ENCODE peak calls at places on chromosomes 13 and 19, in seven cellular contexts. One of them, this sample, is unnamed.

GRCh38 chr13:50991624-50992610 is 82.3 kb downstream of the RNASEH2B start:
- DNase-seq in type B pancreatic cell: no peak
- DNase-seq in epithelial cell of esophagus: no peak
- DNase-seq in pancreas: no peak
- DNase-seq in colonic mucosa: no peak
- DNase-seq in WTC11: no peak
- DNase-seq in tibial artery: no peak
- DNase-seq in this sample: no peak

GRCh38 chr13:84137292-84137691 is 255.0 kb upstream of the SLITRK1 start:
- DNase-seq in type B pancreatic cell: no peak
- DNase-seq in colonic mucosa: no peak
- DNase-seq in tibial artery: no peak
- DNase-seq in pancreas: no peak
- DNase-seq in epithelial cell of esophagus: no peak
- DNase-seq in WTC11: no peak
- DNase-seq in this sample: no peak

GRCh38 chr13:48318014-48318713 is 14.6 kb downstream of the RB1 start:
- DNase-seq in pancreas: no peak
- DNase-seq in colonic mucosa: no peak
- DNase-seq in epithelial cell of esophagus: no peak
- DNase-seq in WTC11: no peak
- DNase-seq in type B pancreatic cell: no peak
- DNase-seq in tibial artery: no peak
- DNase-seq in this sample: no peak

GRCh38 chr13:37295046-37295445 is 189.6 kb upstream of the CSNK1A1L start:
- DNase-seq in WTC11: no peak
- DNase-seq in epithelial cell of esophagus: no peak
- DNase-seq in tibial artery: peak; percentile 33
- DNase-seq in colonic mucosa: no peak
- DNase-seq in pancreas: no peak
- DNase-seq in type B pancreatic cell: no peak
- DNase-seq in this sample: no peak

GRCh38 chr13:76852991-76853390 is 33.2 kb downstream of the KCTD12 start:
- DNase-seq in pancreas: no peak
- DNase-seq in WTC11: no peak
- DNase-seq in tibial artery: no peak
- DNase-seq in epithelial cell of esophagus: peak; percentile 94
- DNase-seq in colonic mucosa: no peak
- DNase-seq in type B pancreatic cell: no peak
- DNase-seq in this sample: peak; percentile 2

GRCh38 chr13:44243198-44243852 is 130.3 kb upstream of the SERP2 start:
- DNase-seq in type B pancreatic cell: no peak
- DNase-seq in pancreas: no peak
- DNase-seq in colonic mucosa: no peak
- DNase-seq in WTC11: peak; percentile 67
- DNase-seq in epithelial cell of esophagus: peak; percentile 92
- DNase-seq in tibial artery: no peak
- DNase-seq in this sample: peak; percentile 11

GRCh38 chr19:7979011-7979410 is 26.4 kb downstream of the ELAVL1 start:
- DNase-seq in pancreas: no peak
- DNase-seq in epithelial cell of esophagus: no peak
- DNase-seq in tibial artery: no peak
- DNase-seq in colonic mucosa: no peak
- DNase-seq in type B pancreatic cell: no peak
- DNase-seq in WTC11: no peak
- DNase-seq in this sample: no peak

GRCh38 chr19:5436948-5437306 is 18.3 kb upstream of the ZNRF4 start:
- DNase-seq in pancreas: no peak
- DNase-seq in epithelial cell of esophagus: no peak
- DNase-seq in WTC11: no peak
- DNase-seq in type B pancreatic cell: no peak
- DNase-seq in colonic mucosa: no peak
- DNase-seq in tibial artery: no peak
- DNase-seq in this sample: no peak

GRCh38 chr13:38483623-38484022 is 134.0 kb downstream of the UFM1 start:
- DNase-seq in tibial artery: no peak
- DNase-seq in colonic mucosa: no peak
- DNase-seq in type B pancreatic cell: no peak
- DNase-seq in WTC11: no peak
- DNase-seq in pancreas: no peak
- DNase-seq in epithelial cell of esophagus: no peak
- DNase-seq in this sample: no peak

GRCh38 chr13:112634102-112634501 is 46.1 kb upstream of the TUBGCP3 start:
- DNase-seq in colonic mucosa: no peak
- DNase-seq in WTC11: no peak
- DNase-seq in type B pancreatic cell: no peak
- DNase-seq in pancreas: no peak
- DNase-seq in tibial artery: no peak
- DNase-seq in epithelial cell of esophagus: no peak
- DNase-seq in this sample: no peak

GRCh38 chr13:27135023-27135422 is 36.6 kb downstream of the USP12 start:
- DNase-seq in tibial artery: no peak
- DNase-seq in epithelial cell of esophagus: no peak
- DNase-seq in WTC11: no peak
- DNase-seq in colonic mucosa: no peak
- DNase-seq in type B pancreatic cell: no peak
- DNase-seq in pancreas: no peak
- DNase-seq in this sample: peak; percentile 38

GRCh38 chr19:18155095-18156087 is 2.4 kb downstream of the PIK3R2 start:
- DNase-seq in pancreas: peak; percentile 33
- DNase-seq in epithelial cell of esophagus: no peak
- DNase-seq in tibial artery: no peak
- DNase-seq in type B pancreatic cell: no peak
- DNase-seq in WTC11: no peak
- DNase-seq in colonic mucosa: no peak
- DNase-seq in this sample: no peak

GRCh38 chr19:45995715-45996385 is 583 bp downstream of the CCDC61 start:
- DNase-seq in epithelial cell of esophagus: no peak
- DNase-seq in WTC11: no peak
- DNase-seq in colonic mucosa: no peak
- DNase-seq in pancreas: no peak
- DNase-seq in tibial artery: no peak
- DNase-seq in type B pancreatic cell: no peak
- DNase-seq in this sample: no peak

GRCh38 chr19:12665281-12665573 is 1.3 kb downstream of the MAN2B1 start:
- DNase-seq in tibial artery: peak; percentile 75
- DNase-seq in WTC11: no peak
- DNase-seq in pancreas: peak; percentile 56
- DNase-seq in epithelial cell of esophagus: no peak
- DNase-seq in colonic mucosa: peak; percentile 49
- DNase-seq in type B pancreatic cell: no peak
- DNase-seq in this sample: no peak

GRCh38 chr19:1526979-1527649 is 3.2 kb downstream of the PLK5 start:
- DNase-seq in colonic mucosa: no peak
- DNase-seq in WTC11: no peak
- DNase-seq in tibial artery: no peak
- DNase-seq in pancreas: no peak
- DNase-seq in type B pancreatic cell: no peak
- DNase-seq in epithelial cell of esophagus: peak; percentile 49
- DNase-seq in this sample: no peak

GRCh38 chr19:51166846-51167490 is 24.9 kb downstream of the SIGLEC7 start:
- DNase-seq in epithelial cell of esophagus: no peak
- DNase-seq in colonic mucosa: peak; percentile 31
- DNase-seq in type B pancreatic cell: no peak
- DNase-seq in tibial artery: peak; percentile 33
- DNase-seq in pancreas: peak; percentile 33
- DNase-seq in WTC11: no peak
- DNase-seq in this sample: no peak

GRCh38 chr13:44271031-44271433 is 102.6 kb upstream of the SERP2 start:
- DNase-seq in WTC11: no peak
- DNase-seq in type B pancreatic cell: no peak
- DNase-seq in epithelial cell of esophagus: peak; percentile 77
- DNase-seq in tibial artery: no peak
- DNase-seq in colonic mucosa: no peak
- DNase-seq in pancreas: no peak
- DNase-seq in this sample: no peak

GRCh38 chr13:107937841-107938240 is 277.5 kb downstream of the LIG4 start:
- DNase-seq in type B pancreatic cell: no peak
- DNase-seq in WTC11: no peak
- DNase-seq in epithelial cell of esophagus: no peak
- DNase-seq in tibial artery: no peak
- DNase-seq in colonic mucosa: no peak
- DNase-seq in pancreas: no peak
- DNase-seq in this sample: no peak

GRCh38 chr13:32056316-32056715 is 24.7 kb downstream of the FRY start:
- DNase-seq in WTC11: no peak
- DNase-seq in type B pancreatic cell: no peak
- DNase-seq in tibial artery: no peak
- DNase-seq in epithelial cell of esophagus: no peak
- DNase-seq in pancreas: no peak
- DNase-seq in colonic mucosa: peak; percentile 56
- DNase-seq in this sample: no peak

GRCh38 chr19:45643927-45644771 is 5.0 kb upstream of the EML2 start:
- DNase-seq in tibial artery: no peak
- DNase-seq in epithelial cell of esophagus: no peak
- DNase-seq in colonic mucosa: no peak
- DNase-seq in type B pancreatic cell: no peak
- DNase-seq in pancreas: no peak
- DNase-seq in WTC11: no peak
- DNase-seq in this sample: no peak

GRCh38 chr19:57665261-57665806 is 3.4 kb upstream of the ZSCAN4 start:
- DNase-seq in tibial artery: no peak
- DNase-seq in pancreas: no peak
- DNase-seq in colonic mucosa: no peak
- DNase-seq in WTC11: no peak
- DNase-seq in epithelial cell of esophagus: no peak
- DNase-seq in type B pancreatic cell: no peak
- DNase-seq in this sample: no peak

GRCh38 chr13:41627425-41627824 is 170.1 kb downstream of the RGCC start:
- DNase-seq in tibial artery: no peak
- DNase-seq in colonic mucosa: no peak
- DNase-seq in pancreas: no peak
- DNase-seq in epithelial cell of esophagus: no peak
- DNase-seq in type B pancreatic cell: no peak
- DNase-seq in WTC11: no peak
- DNase-seq in this sample: no peak

GRCh38 chr13:73767191-73767741 is 366.9 kb downstream of the KLF12 start:
- DNase-seq in epithelial cell of esophagus: no peak
- DNase-seq in colonic mucosa: no peak
- DNase-seq in pancreas: no peak
- DNase-seq in WTC11: peak; percentile 16
- DNase-seq in tibial artery: no peak
- DNase-seq in type B pancreatic cell: no peak
- DNase-seq in this sample: no peak

GRCh38 chr13:26498524-26499208 is 58.8 kb upstream of the WASF3 start:
- DNase-seq in WTC11: no peak
- DNase-seq in colonic mucosa: no peak
- DNase-seq in pancreas: no peak
- DNase-seq in epithelial cell of esophagus: peak; percentile 28
- DNase-seq in type B pancreatic cell: no peak
- DNase-seq in tibial artery: no peak
- DNase-seq in this sample: no peak

GRCh38 chr19:13526552-13526951 is 20.3 kb upstream of the CACNA1A start:
- DNase-seq in tibial artery: no peak
- DNase-seq in type B pancreatic cell: no peak
- DNase-seq in epithelial cell of esophagus: no peak
- DNase-seq in pancreas: no peak
- DNase-seq in WTC11: peak; percentile 85
- DNase-seq in colonic mucosa: no peak
- DNase-seq in this sample: peak; percentile 32

GRCh38 chr19:7679017-7679720 is 1.5 kb upstream of the TRAPPC5 start:
- DNase-seq in WTC11: no peak
- DNase-seq in type B pancreatic cell: no peak
- DNase-seq in colonic mucosa: no peak
- DNase-seq in tibial artery: no peak
- DNase-seq in pancreas: no peak
- DNase-seq in epithelial cell of esophagus: peak; percentile 14
- DNase-seq in this sample: peak; percentile 23

GRCh38 chr19:45514376-45515051 is 7.2 kb downstream of the VASP start:
- DNase-seq in WTC11: no peak
- DNase-seq in tibial artery: no peak
- DNase-seq in epithelial cell of esophagus: no peak
- DNase-seq in pancreas: peak; percentile 75
- DNase-seq in type B pancreatic cell: no peak
- DNase-seq in colonic mucosa: peak; percentile 92
- DNase-seq in this sample: peak; percentile 85

GRCh38 chr19:18264428-18264827 is 9.8 kb downstream of the IQCN start:
- DNase-seq in colonic mucosa: no peak
- DNase-seq in type B pancreatic cell: no peak
- DNase-seq in tibial artery: no peak
- DNase-seq in epithelial cell of esophagus: no peak
- DNase-seq in WTC11: no peak
- DNase-seq in pancreas: no peak
- DNase-seq in this sample: no peak

GRCh38 chr19:52749780-52750179 is 14.9 kb upstream of the ZNF611 start:
- DNase-seq in WTC11: no peak
- DNase-seq in pancreas: no peak
- DNase-seq in tibial artery: no peak
- DNase-seq in epithelial cell of esophagus: no peak
- DNase-seq in colonic mucosa: no peak
- DNase-seq in type B pancreatic cell: no peak
- DNase-seq in this sample: no peak
- TF ChIP-seq CTCF in WTC11: no peak
- TF ChIP-seq CTCF in pancreas: no peak
- TF ChIP-seq CTCF in tibial artery: no peak
- TF ChIP-seq CTCF in epithelial cell of esophagus: no peak
- TF ChIP-seq CTCF in colonic mucosa: no peak
- TF ChIP-seq CTCF in type B pancreatic cell: no peak
- TF ChIP-seq CTCF in this sample: no peak

GRCh38 chr19:50147462-50148423 is 15.3 kb downstream of the IZUMO2 start:
- DNase-seq in type B pancreatic cell: peak; percentile 82
- DNase-seq in colonic mucosa: peak; percentile 88
- DNase-seq in epithelial cell of esophagus: peak; percentile 91
- DNase-seq in tibial artery: peak; percentile 89
- DNase-seq in WTC11: peak; percentile 86
- DNase-seq in pancreas: peak; percentile 89
- DNase-seq in this sample: peak; percentile 91
- TF ChIP-seq CTCF in type B pancreatic cell: peak; percentile 67
- TF ChIP-seq CTCF in colonic mucosa: peak; percentile 18
- TF ChIP-seq CTCF in epithelial cell of esophagus: peak; percentile 43
- TF ChIP-seq CTCF in tibial artery: peak; percentile 39
- TF ChIP-seq CTCF in WTC11: no peak
- TF ChIP-seq CTCF in pancreas: no peak
- TF ChIP-seq CTCF in this sample: peak; percentile 82

DNA sequence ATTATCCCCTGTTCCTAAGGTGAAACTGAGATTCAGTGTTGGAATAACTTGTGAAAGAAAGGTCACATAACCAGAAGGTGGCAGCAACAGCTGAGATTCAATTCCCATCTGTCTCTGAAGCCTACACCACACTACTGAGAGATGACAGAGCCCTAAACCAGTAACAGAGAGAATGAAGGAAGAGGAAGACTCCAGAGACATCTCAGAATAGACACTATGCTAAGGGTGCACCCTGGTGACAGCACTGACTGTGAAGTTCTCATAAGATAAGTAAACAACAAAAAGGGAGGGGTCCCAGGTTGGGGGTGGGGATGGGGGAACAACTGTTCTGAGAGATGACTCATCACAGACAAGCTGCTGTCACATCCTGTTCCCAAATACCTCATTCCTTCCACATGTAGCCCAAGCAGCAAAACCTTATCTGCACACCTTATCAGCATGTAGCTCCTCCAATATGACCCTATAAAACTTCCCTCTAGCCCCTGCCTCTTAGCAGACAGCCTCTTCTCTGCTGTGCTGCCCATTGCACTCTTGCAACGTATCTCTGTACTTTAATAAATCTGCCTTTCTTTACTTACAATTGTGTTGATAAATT is 46.5 kb downstream of the UTP14C start:
- DNase-seq in tibial artery: no peak
- DNase-seq in WTC11: no peak
- DNase-seq in colonic mucosa: no peak
- DNase-seq in epithelial cell of esophagus: peak; percentile 52
- DNase-seq in pancreas: no peak
- DNase-seq in type B pancreatic cell: no peak
- DNase-seq in this sample: no peak
- TF ChIP-seq CTCF in tibial artery: no peak
- TF ChIP-seq CTCF in WTC11: no peak
- TF ChIP-seq CTCF in colonic mucosa: no peak
- TF ChIP-seq CTCF in epithelial cell of esophagus: peak; percentile 29
- TF ChIP-seq CTCF in pancreas: no peak
- TF ChIP-seq CTCF in type B pancreatic cell: no peak
- TF ChIP-seq CTCF in this sample: no peak

GRCh38 chr19:38437295-38437694 is 3.8 kb downstream of the RYR1 start:
- DNase-seq in WTC11: no peak
- DNase-seq in colonic mucosa: no peak
- DNase-seq in tibial artery: no peak
- DNase-seq in pancreas: no peak
- DNase-seq in type B pancreatic cell: no peak
- DNase-seq in epithelial cell of esophagus: no peak
- DNase-seq in this sample: no peak
- TF ChIP-seq CTCF in WTC11: no peak
- TF ChIP-seq CTCF in colonic mucosa: no peak
- TF ChIP-seq CTCF in tibial artery: no peak
- TF ChIP-seq CTCF in pancreas: no peak
- TF ChIP-seq CTCF in type B pancreatic cell: no peak
- TF ChIP-seq CTCF in epithelial cell of esophagus: no peak
- TF ChIP-seq CTCF in this sample: no peak

This sample was measured in Calu3.